ENCODE peak calls at places on chromosome 3, in seven cellular contexts. G, O, W, Q, U, D and S are unnamed samples.

GRCh38 chr3:109047366-109047765 is 70.6 kb downstream of the MORC1 start:
- DNase-seq in Q (no peak), U (no peak), O (no peak), W (no peak), G (no peak), D (no peak), S (no peak)

GRCh38 chr3:51686512-51687215 is 15.6 kb downstream of the TEX264 start:
- DNase-seq in Q (peak; percentile 54), O (peak; percentile 57), G (peak; percentile 72), W (no peak), U (no peak), D (peak; percentile 71), S (peak; percentile 61)

GRCh38 chr3:134333522-134334181 is 40.6 kb downstream of the AMOTL2 start:
- DNase-seq in O (no peak), U (no peak), D (no peak), W (no peak), G (no peak), Q (no peak), S (no peak)

GRCh38 chr3:195895900-195896360 is 12.4 kb downstream of the TNK2 start:
- DNase-seq in G (peak; percentile 38), D (peak; percentile 71), O (peak; percentile 72), W (no peak), Q (peak; percentile 67), U (no peak), S (peak; percentile 28)

GRCh38 chr3:31721709-31722108 is 189.0 kb downstream of the STT3B start:
- DNase-seq in G (no peak), Q (no peak), D (no peak), W (no peak), U (no peak), O (no peak), S (no peak)

GRCh38 chr3:124266517-124266916 is 274.6 kb upstream of the ROPN1 start:
- DNase-seq in G (no peak), W (peak; percentile 93), D (no peak), U (no peak), Q (no peak), O (no peak), S (peak; percentile 85)

GRCh38 chr3:178436773-178437172 is 99.5 kb upstream of the KCNMB2 start:
- DNase-seq in G (no peak), D (no peak), W (peak; percentile 35), U (no peak), O (peak; percentile 53), Q (peak; percentile 11), S (peak; percentile 12)

GRCh38 chr3:141920701-141921100 is 44.3 kb downstream of the ATP1B3 start:
- DNase-seq in U (no peak), O (no peak), D (no peak), W (no peak), Q (no peak), G (no peak), S (no peak)

GRCh38 chr3:133776794-133777438 is 28.7 kb upstream of the SRPRB start:
- DNase-seq in Q (no peak), O (no peak), U (no peak), W (no peak), D (no peak), G (no peak), S (no peak)